ENCODE peak calls at places on chromosome 19, in ten cellular contexts. H is NCI-H1092 treated with DMSO at 0.1 percent for 48 hours; U is stimulated activated CD4-positive, alpha-beta T cell treated with anti-CD3 and anti-CD28 coated beads, TNF-alpha, amount 100 ng/mL, for 4 hours; X is Calu3; L is SIG-M5; O is NCI-H2171; D is dorsolateral prefrontal cortex; A is Daoy; N is EH; F is non-pigmented ciliary epithelial cell. K is an unnamed sample.

GRCh38 chr19:51161266-51161665 is 19.2 kb downstream of the SIGLEC7 start:
- DNase-seq in L (no peak), D (no peak), U (no peak), H (no peak), F (no peak), A (no peak), X (no peak), O (no peak), N (no peak), K (no peak)

GRCh38 chr19:13014101-13014920 is 19.0 kb downstream of the NFIX start:
- DNase-seq in D (no peak), F (no peak), H (no peak), U (no peak), A (peak; percentile 72), X (no peak), O (no peak), L (no peak), N (no peak), K (peak; percentile 84)

GRCh38 chr19:11405846-11406643 is 13.1 kb downstream of the RGL3 start:
- DNase-seq in A (peak; percentile 37), L (no peak), U (no peak), H (no peak), X (no peak), D (no peak), N (no peak), F (no peak), O (no peak), K (peak; percentile 18)

GRCh38 chr19:13094285-13094595 is 8.4 kb downstream of the LYL1 start:
- DNase-seq in X (no peak), A (no peak), D (no peak), O (no peak), N (no peak), F (no peak), U (no peak), L (no peak), H (peak; percentile 32), K (no peak)

GRCh38 chr19:383922-384800 is 24.8 kb downstream of the C2CD4C start:
- DNase-seq in H (no peak), A (no peak), O (no peak), X (no peak), N (no peak), F (no peak), U (no peak), L (no peak), D (peak; percentile 39), K (no peak)

GRCh38 chr19:38033658-38034150 is 126.7 kb downstream of the SIPA1L3 start:
- DNase-seq in X (no peak), U (no peak), H (no peak), D (no peak), F (no peak), N (no peak), L (no peak), O (no peak), A (peak; percentile 64), K (no peak)

GRCh38 chr19:4054471-4055208 is 12.1 kb downstream of the ZBTB7A start:
- DNase-seq in A (no peak), H (no peak), L (no peak), F (no peak), N (no peak), X (no peak), U (no peak), D (no peak), O (no peak), K (no peak)

GRCh38 chr19:47176627-47177090 is 46.0 kb downstream of the SAE1 start:
- DNase-seq in N (peak; percentile 97), X (no peak), A (peak; percentile 40), L (no peak), F (peak; percentile 93), O (no peak), H (no peak), U (no peak), D (no peak), K (no peak)

GRCh38 chr19:7850429-7850819 is 20.4 kb downstream of the EVI5L start:
- DNase-seq in L (no peak), X (no peak), N (no peak), O (no peak), U (no peak), H (no peak), A (no peak), D (no peak), F (no peak), K (peak; percentile 71)

GRCh38 chr19:2811221-2811722 is 8.4 kb upstream of the ZNF554 start:
- DNase-seq in H (no peak), D (no peak), L (no peak), A (no peak), F (no peak), O (no peak), X (no peak), U (no peak), N (no peak), K (peak; percentile 23)

GRCh38 chr19:19224852-19225494 is 13.2 kb downstream of the NCAN start:
- DNase-seq in N (peak; percentile 77), D (no peak), U (peak; percentile 47), A (peak; percentile 30), L (no peak), H (no peak), F (peak; percentile 9), X (peak; percentile 81), O (peak; percentile 29), K (no peak)

GRCh38 chr19:43798546-43799409 is 3.5 kb downstream of the LYPD5 start:
- DNase-seq in U (peak; percentile 47), F (no peak), L (no peak), N (no peak), H (peak; percentile 35), X (peak; percentile 88), D (peak; percentile 33), A (peak; percentile 85), O (peak; percentile 81), K (peak; percentile 62)

GRCh38 chr19:16825312-16826168 is 3.7 kb upstream of the SIN3B start:
- DNase-seq in D (peak; percentile 40), L (no peak), N (peak; percentile 31), F (no peak), O (peak; percentile 18), X (peak; percentile 15), H (peak; percentile 23), U (no peak), A (peak; percentile 79), K (peak; percentile 66)

GRCh38 chr19:42573642-42574041 is 21.1 kb downstream of the CEACAM8 start:
- DNase-seq in U (no peak), D (no peak), A (no peak), X (no peak), O (no peak), F (no peak), L (no peak), N (no peak), H (no peak), K (no peak)

GRCh38 chr19:28425431-28425931 is 787.5 kb downstream of the UQCRFS1 start:
- DNase-seq in A (peak; percentile 83), O (no peak), F (peak; percentile 13), D (no peak), H (no peak), X (no peak), L (no peak), U (no peak), N (peak; percentile 42), K (no peak)

GRCh38 chr19:3639479-3639878 is 12.9 kb upstream of the CACTIN start:
- DNase-seq in L (no peak), O (no peak), A (no peak), X (no peak), U (no peak), H (no peak), F (no peak), N (no peak), D (no peak), K (no peak)

GRCh38 chr19:17001603-17002183 is 24.9 kb downstream of the CPAMD8 start:
- DNase-seq in D (no peak), O (no peak), A (no peak), H (no peak), X (no peak), F (no peak), U (peak; percentile 9), N (no peak), L (no peak), K (no peak)

GRCh38 chr19:3670796-3671679 is 29.2 kb downstream of the PIP5K1C start:
- DNase-seq in X (no peak), D (no peak), H (no peak), A (peak; percentile 41), L (no peak), N (peak; percentile 88), O (no peak), U (no peak), F (no peak), K (no peak)

GRCh38 chr19:4181053-4181508 is 1.3 kb downstream of the SIRT6 start:
- DNase-seq in A (no peak), F (no peak), D (no peak), L (no peak), X (no peak), N (no peak), O (no peak), U (no peak), H (no peak), K (no peak)

GRCh38 chr19:7988307-7988706 is 17.1 kb downstream of the ELAVL1 start:
- DNase-seq in N (no peak), H (no peak), F (no peak), O (no peak), U (no peak), L (no peak), X (no peak), A (no peak), D (no peak), K (no peak)

GRCh38 chr19:33344210-33344609 is 29.3 kb upstream of the CEBPG start:
- DNase-seq in O (no peak), H (no peak), F (no peak), X (no peak), A (peak; percentile 10), D (no peak), U (no peak), N (peak; percentile 22), L (no peak), K (peak; percentile 16)

GRCh38 chr19:15776991-15777787 is 10.3 kb upstream of the OR10H5 start:
- DNase-seq in U (no peak), F (no peak), X (no peak), N (no peak), A (no peak), L (no peak), H (no peak), O (no peak), D (no peak), K (no peak)

GRCh38 chr19:10289167-10289835 is 451 bp upstream of the ICAM5 start:
- DNase-seq in L (no peak), H (peak; percentile 33), N (peak; percentile 79), A (peak; percentile 84), F (no peak), X (no peak), O (peak; percentile 76), D (no peak), U (peak; percentile 50), K (peak; percentile 43)

GRCh38 chr19:30865481-30865880 is 483.8 kb downstream of the TSHZ3 start:
- DNase-seq in O (no peak), A (no peak), X (no peak), H (no peak), F (no peak), D (no peak), N (no peak), U (no peak), L (no peak), K (no peak)

GRCh38 chr19:38389101-38389925 is 816 bp downstream of the SPRED3 start:
- DNase-seq in A (peak; percentile 86), H (no peak), F (peak; percentile 46), L (no peak), O (peak; percentile 8), X (no peak), D (no peak), N (peak; percentile 89), U (no peak), K (peak; percentile 34)

GRCh38 chr19:23882493-23882892 is 32.2 kb upstream of the ZNF726 start:
- DNase-seq in L (no peak), X (peak; percentile 9), A (no peak), U (no peak), N (no peak), H (no peak), F (no peak), D (no peak), O (no peak), K (no peak)

GRCh38 chr19:18317998-18318800 is 4.7 kb downstream of the LSM4 start:
- DNase-seq in U (no peak), F (no peak), L (no peak), N (no peak), A (no peak), X (no peak), D (no peak), O (no peak), H (no peak), K (no peak)

GRCh38 chr19:41427647-41428480 is 690 bp upstream of the B3GNT8 start:
- DNase-seq in L (no peak), A (no peak), H (peak; percentile 17), F (no peak), D (no peak), N (peak; percentile 33), U (no peak), X (no peak), O (peak; percentile 55), K (peak; percentile 30)